ENCODE peak calls at places on chromosomes 1 and 21, in nine cellular contexts. H is fibroblast of lung; O is stimulated activated CD4-positive, alpha-beta T cell treated with anti-CD3 and anti-CD28 coated beads, Interleukin-1b, Interleukin-23, amount 100 ng/mL, for 1 hour; F is neural crest cell; A is Caco-2; I is nucleus accumbens; T is T-cell; S is fibroblast of the aortic adventitia; B is colonic mucosa. D is an unnamed sample.

GRCh38 chr1:219660666-219661463 is 48.0 kb upstream of the ZC3H11B start:
- DNase-seq in T (peak; percentile 1), B (peak; percentile 82), I (peak; percentile 65), S (peak; percentile 95), A (peak; percentile 75), F (peak; percentile 95), O (no peak), H (peak; percentile 93), D (peak; percentile 8)

GRCh38 chr21:45289655-45290515 is 2.2 kb upstream of the POFUT2 start:
- DNase-seq in F (no peak), S (no peak), I (no peak), O (no peak), A (no peak), T (no peak), H (peak; percentile 39), B (no peak), D (no peak)

GRCh38 chr1:214372092-214372491 is 91.1 kb downstream of the SMYD2 start:
- DNase-seq in S (peak; percentile 59), A (no peak), T (no peak), B (no peak), F (no peak), H (no peak), O (no peak), I (no peak), D (no peak)

GRCh38 chr1:212228591-212229119 is 56.6 kb upstream of the PPP2R5A start:
- DNase-seq in I (no peak), A (peak; percentile 48), B (no peak), H (no peak), O (no peak), T (no peak), F (no peak), S (no peak), D (no peak)

GRCh38 chr1:75265792-75266191 is 131.6 kb downstream of the LHX8 start:
- DNase-seq in B (no peak), H (peak; percentile 26), S (peak; percentile 61), A (peak; percentile 60), T (no peak), O (no peak), I (no peak), F (peak; percentile 7), D (peak; percentile 10)

GRCh38 chr1:116284819-116285390 is 88.1 kb upstream of the ATP1A1 start:
- DNase-seq in I (no peak), O (no peak), F (no peak), B (peak; percentile 10), A (no peak), S (no peak), H (no peak), T (no peak), D (no peak)

GRCh38 chr1:231691618-231692259 is 65.1 kb downstream of the DISC1 start:
- DNase-seq in F (peak; percentile 58), S (peak; percentile 47), T (no peak), H (no peak), O (no peak), B (no peak), A (no peak), I (no peak), D (no peak)

GRCh38 chr1:118918230-118918939 is 69.8 kb downstream of the TBX15 start:
- DNase-seq in O (no peak), I (no peak), A (no peak), T (no peak), B (no peak), F (no peak), S (no peak), H (no peak), D (no peak)

D was measured in KG1.